ENCODE peak calls at places on chromosomes 4 and X, in five cellular contexts. H is SK-N-SH, M is neural progenitor cell, B is hepatocyte, I is OCI-LY7. S is an unnamed sample. For H3K4me1, the result is how much of the 10 kb centered on the place peaks cover.

GRCh38 chr4:162732871-162733270 is 433.8 kb downstream of the NAF1 start:
- DNase-seq in H (no peak), M (peak), B (no peak), I (no peak), S (no peak)

GRCh38 chr4:150583287-150584197 is 1.6 kb downstream of the MAB21L2 start:
- DNase-seq in H (peak), M (peak), B (peak), I (no peak), S (no peak)

GRCh38 chr4:148901075-148901705 is 459.0 kb upstream of the NR3C2 start:
- DNase-seq in H (no peak), M (no peak), B (no peak), I (peak), S (no peak)

GRCh38 chr4:173505924-173506779 is 23.9 kb downstream of the HAND2 start:
- DNase-seq in H (peak), M (peak), B (peak), I (peak), S (peak)

GRCh38 chr4:185567828-185568442 is 32.6 kb upstream of the PDLIM3 start:
- DNase-seq in H (no peak), M (no peak), B (no peak), I (no peak), S (no peak)

GRCh38 chr4:118814054-118814453 is 21.9 kb downstream of the SEC24D start:
- DNase-seq in H (no peak), M (no peak), B (no peak), I (no peak), S (no peak)

GRCh38 chrX:5976332-5976731 is 252.3 kb downstream of the NLGN4X start:
- DNase-seq in H (no peak), M (no peak), B (no peak), I (no peak), S (no peak)

GRCh38 chrX:12421918-12422317 is 283.6 kb downstream of the FRMPD4 start:
- DNase-seq in H (no peak), M (no peak), B (no peak), I (no peak), S (no peak)

GRCh38 chr4:153095448-153096204 is 108.6 kb upstream of the TRIM2 start:
- DNase-seq in H (no peak), M (no peak), B (no peak), I (no peak), S (no peak)

GRCh38 chr4:92969650-92970370 is 666.0 kb downstream of the GRID2 start:
- DNase-seq in H (no peak), M (no peak), B (peak), I (no peak), S (peak)

GRCh38 chrX:80550722-80551121 is 130.5 kb downstream of the TENT5D start:
- DNase-seq in H (no peak), M (peak), B (no peak), I (peak), S (peak)

GRCh38 chrX:16213970-16214369 is 46.7 kb downstream of the MAGEB17 start:
- DNase-seq in H (no peak), M (no peak), B (no peak), I (no peak), S (no peak)

GRCh38 chrX:18855919-18856644 is 127.8 kb downstream of the PHKA2 start:
- DNase-seq in H (no peak), M (no peak), B (no peak), I (no peak), S (no peak)

GRCh38 chrX:22730542-22730941 is 269.2 kb upstream of the DDX53 start:
- DNase-seq in H (no peak), M (no peak), B (no peak), I (no peak), S (no peak)

GRCh38 chr4:3045500-3045850 is 28.9 kb downstream of the HTT-AS start:
- DNase-seq in H (no peak), M (no peak), B (no peak), I (no peak), S (no peak)

GRCh38 chrX:65900850-65901844 is 138.7 kb downstream of the VSIG4 start:
- DNase-seq in H (no peak), M (no peak), B (no peak), I (no peak), S (no peak)

GRCh38 chr4:67604029-67604381 is 45.5 kb downstream of the STAP1 start:
- DNase-seq in H (no peak), M (no peak), B (no peak), I (no peak), S (no peak)

GRCh38 chrX:44514272-44514671 is 28.4 kb downstream of the FUNDC1 start:
- DNase-seq in H (no peak), M (no peak), B (no peak), I (no peak), S (no peak)

GRCh38 chrX:135295238-135295943 is 13.9 kb upstream of the ETDC start:
- DNase-seq in H (peak), M (peak), B (peak), I (no peak), S (no peak)

GRCh38 chrX:49155243-49155899 is 7.2 kb upstream of the MAGIX start:
- DNase-seq in H (no peak), M (peak), B (peak), I (peak), S (peak)

GRCh38 chrX:3232262-3232950 is 114.0 kb downstream of the MXRA5 start:
- DNase-seq in H (no peak), M (no peak), B (no peak), I (no peak), S (no peak)

GRCh38 chr4:144985536-144985935 is 112.5 kb downstream of the ANAPC10 start:
- DNase-seq in H (no peak), M (no peak), B (no peak), I (no peak), S (no peak)

GRCh38 chr4:168593399-168593798 is 96.5 kb downstream of the PALLD start:
- DNase-seq in H (no peak), M (no peak), B (no peak), I (no peak), S (peak)

GRCh38 chr4:68079918-68080317 is 49.8 kb downstream of the TMPRSS11F start:
- DNase-seq in H (no peak), M (no peak), B (no peak), I (no peak), S (peak)

GRCh38 chr4:123997736-123998449 is 601.3 kb downstream of the SPRY1 start:
- DNase-seq in H (no peak), M (no peak), B (no peak), I (no peak), S (no peak)

GRCh38 chrX:2898861-2899512 is 30.2 kb downstream of the ARSD start:
- DNase-seq in H (no peak), M (no peak), B (peak), I (no peak), S (peak)

GRCh38 chr4:145720656-145721055 is 40.7 kb downstream of the C4orf51 start:
- DNase-seq in H (no peak), M (peak), B (no peak), I (no peak), S (no peak)

GRCh38 chrX:107025538-107025937 is 25.5 kb upstream of the MORC4 start:
- DNase-seq in H (peak), M (peak), B (peak), I (peak), S (peak)

GRCh38 chr4:139934336-139934735 is 219.6 kb downstream of the MAML3 start:
- DNase-seq in H (peak), M (no peak), B (no peak), I (no peak), S (no peak)

GRCh38 chr4:27692098-27692679 is 831.5 kb downstream of the STIM2 start:
- DNase-seq in H (peak), M (peak), B (peak), I (peak), S (peak)

GRCh38 chrX:129655547-129656248 is 942 bp upstream of the APLN start:
- DNase-seq in H (no peak), M (peak), B (no peak), I (peak), S (peak)

GRCh38 chr4:173005912-173006633 is 162.5 kb upstream of the GALNT7 start:
- DNase-seq in H (no peak), M (no peak), B (no peak), I (no peak), S (no peak)

GRCh38 chr4:43325220-43325967 is 432.9 kb downstream of the GRXCR1 start:
- DNase-seq in H (no peak), M (no peak), B (no peak), I (no peak), S (no peak)
- H3K4me2 ChIP-seq in H (no peak), M (no peak), B (no peak), I (no peak), S (no peak)

DNA sequence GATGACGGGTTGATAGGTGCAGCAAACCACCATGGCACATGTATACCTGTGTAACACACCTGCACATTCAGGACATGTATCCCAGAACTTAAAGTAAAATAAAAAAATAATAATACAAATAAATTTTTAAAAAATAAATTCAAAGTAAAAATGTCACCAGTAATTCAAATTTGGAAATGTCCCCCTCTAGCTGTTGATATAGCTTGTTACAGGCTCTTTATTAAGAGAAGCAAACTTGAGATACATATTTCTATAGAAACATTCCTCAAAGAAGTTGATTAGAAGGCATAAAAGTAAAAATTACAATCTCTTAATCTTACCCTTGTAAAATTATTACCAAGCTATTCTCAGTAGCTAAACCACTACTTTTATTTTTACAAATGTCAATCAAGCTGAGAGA is 1397.0 kb downstream of the FAM133A start:
- DNase-seq in H (no peak), M (no peak), B (no peak), I (no peak), S (no peak)
- TF ChIP-seq CTCF in H (peak), M (peak), B (peak), I (no peak), S (no peak)

GRCh38 chr4:39103291-39103690 is 41.3 kb downstream of the KLHL5 start:
- DNase-seq in H (no peak), M (no peak), B (no peak), I (peak), S (no peak)
- H3K4me1 ChIP-seq in H (under half), M (under half), B (under half), I (under half), S (under half)

GRCh38 chrX:7059214-7059838 is 88.2 kb upstream of the STS start:
- DNase-seq in H (no peak), M (no peak), B (no peak), I (no peak), S (no peak)
- H3K4me2 ChIP-seq in H (no peak), M (no peak), B (no peak), I (no peak), S (no peak)